ENCODE peak calls at places on chromosome 16, in seven cellular contexts. M, A, I, X, V, C and W are unnamed samples.
A peak's percentile ranks its signal among the peaks of the same experiment; 100 is the strongest.

GRCh38 chr16:5008311-5008731 is 25.4 kb downstream of the NAGPA start:
- DNase-seq in A (no peak), M (no peak), X (no peak), C (no peak), I (no peak), V (no peak), W (no peak)

GRCh38 chr16:85055503-85056210 is 28.1 kb downstream of the KIAA0513 start:
- DNase-seq in C (no peak), M (no peak), A (peak; percentile 72), V (no peak), X (peak; percentile 71), I (no peak), W (no peak)

GRCh38 chr16:70770291-70770967 is 30.5 kb downstream of the VAC14 start:
- DNase-seq in C (no peak), I (peak; percentile 54), V (no peak), X (no peak), A (no peak), M (no peak), W (no peak)

GRCh38 chr16:19128454-19129210 is 14.9 kb downstream of the ITPRIPL2 start:
- DNase-seq in C (no peak), V (no peak), M (no peak), A (no peak), X (no peak), I (no peak), W (no peak)

GRCh38 chr16:52528393-52529080 is 18.4 kb downstream of the TOX3 start:
- DNase-seq in M (no peak), V (no peak), C (no peak), I (no peak), A (no peak), X (no peak), W (no peak)

GRCh38 chr16:72566174-72566573 is 394.2 kb upstream of the PMFBP1 start:
- DNase-seq in X (no peak), V (no peak), M (no peak), A (no peak), I (no peak), C (no peak), W (no peak)

GRCh38 chr16:28910046-28911031 is 14.7 kb downstream of the RABEP2 start:
- DNase-seq in C (no peak), A (no peak), V (peak; percentile 33), M (peak; percentile 44), X (no peak), I (peak; percentile 55), W (peak; percentile 5)

GRCh38 chr16:88975511-88976061 is 1.4 kb downstream of the CBFA2T3 start:
- DNase-seq in M (no peak), X (no peak), V (no peak), A (no peak), I (no peak), C (no peak), W (no peak)

GRCh38 chr16:10876799-10877341 is at the start of gene CIITA:
- DNase-seq in M (peak; percentile 81), C (no peak), X (peak; percentile 64), A (no peak), I (no peak), V (peak; percentile 95), W (no peak)

GRCh38 chr16:74153773-74154172 is 142.8 kb upstream of the PSMD7 start:
- DNase-seq in M (no peak), C (no peak), V (no peak), A (no peak), X (no peak), I (no peak), W (no peak)

GRCh38 chr16:79982356-79982755 is 381.8 kb upstream of the MAF start:
- DNase-seq in C (no peak), A (no peak), M (no peak), I (no peak), V (no peak), X (no peak), W (no peak)

GRCh38 chr16:11051430-11052079 is 107.2 kb downstream of the CLEC16A start:
- DNase-seq in A (no peak), V (no peak), M (no peak), I (no peak), X (no peak), C (no peak), W (no peak)

GRCh38 chr16:3971706-3972105 is 91.2 kb upstream of the CREBBP start:
- DNase-seq in I (no peak), X (no peak), A (no peak), M (no peak), V (no peak), C (no peak), W (no peak)

GRCh38 chr16:72458035-72458434 is 286.1 kb upstream of the PMFBP1 start:
- DNase-seq in A (no peak), X (no peak), M (no peak), C (no peak), I (no peak), V (no peak), W (no peak)

GRCh38 chr16:8579559-8579958 is 10.8 kb downstream of the TMEM114 start:
- DNase-seq in M (no peak), A (no peak), I (no peak), C (no peak), V (no peak), X (no peak), W (no peak)

GRCh38 chr16:55944377-55944802 is 69.2 kb upstream of the CES5A start:
- DNase-seq in V (peak; percentile 69), I (peak; percentile 46), A (no peak), M (peak; percentile 23), C (peak; percentile 79), X (peak; percentile 87), W (peak; percentile 10)

GRCh38 chr16:6891486-6891885 is 441.2 kb upstream of the RBFOX1 start:
- DNase-seq in A (no peak), M (no peak), V (no peak), X (no peak), I (no peak), C (peak; percentile 44), W (no peak)

GRCh38 chr16:1019934-1020305 is 38.4 kb downstream of the SOX8 start:
- DNase-seq in A (no peak), X (peak; percentile 22), I (no peak), M (no peak), C (no peak), V (no peak), W (no peak)

GRCh38 chr16:20385844-20386832 is 18.4 kb downstream of the PDILT start:
- DNase-seq in V (peak; percentile 34), A (peak; percentile 19), C (peak; percentile 69), I (peak; percentile 45), M (peak; percentile 35), X (peak; percentile 59), W (peak; percentile 16)

GRCh38 chr16:9954181-9954580 is 228.0 kb downstream of the GRIN2A start:
- DNase-seq in V (no peak), A (no peak), I (no peak), M (no peak), C (no peak), X (no peak), W (no peak)

GRCh38 chr16:4249546-4249945 is 7.7 kb upstream of the SRL start:
- DNase-seq in X (no peak), A (no peak), I (no peak), C (no peak), M (no peak), V (no peak), W (no peak)

GRCh38 chr16:85179344-85180046 is 67.2 kb upstream of the CIBAR2 start:
- DNase-seq in I (no peak), V (no peak), A (no peak), M (no peak), X (no peak), C (no peak), W (no peak)

GRCh38 chr16:47037396-47037745 is 63.9 kb upstream of the DNAJA2 start:
- DNase-seq in X (peak; percentile 11), I (peak; percentile 32), C (peak; percentile 48), M (no peak), V (peak; percentile 40), A (no peak), W (no peak)

GRCh38 chr16:78988361-78988992 is 612.1 kb downstream of the MAF start:
- DNase-seq in I (no peak), A (no peak), C (peak; percentile 60), V (no peak), M (no peak), X (no peak), W (no peak)

GRCh38 chr16:48318630-48319029 is 66.6 kb downstream of the SIAH1 start:
- DNase-seq in I (no peak), X (peak; percentile 73), C (no peak), M (no peak), V (peak; percentile 2), A (peak; percentile 83), W (no peak)

GRCh38 chr16:86299882-86300490 is 210.3 kb upstream of the FOXF1 start:
- DNase-seq in I (no peak), X (no peak), V (no peak), A (no peak), C (peak; percentile 12), M (no peak), W (no peak)
- H3K4me3 ChIP-seq in I (no peak overlapping the region), X (no peak overlapping the region), V (no peak overlapping the region), A (no peak overlapping the region), C (no peak overlapping the region), M (no peak overlapping the region), W (no peak overlapping the region)

GRCh38 chr16:50740747-50741146 is 1.1 kb upstream of the CYLD start:
- DNase-seq in M (no peak), A (no peak), C (no peak), X (no peak), V (no peak), I (no peak), W (no peak)
- H3K4me3 ChIP-seq in M (no peak overlapping the region), A (peak overlapping the region; percentile 70), C (no peak overlapping the region), X (no peak overlapping the region), V (no peak overlapping the region), I (no peak overlapping the region), W (no peak overlapping the region)

DNA sequence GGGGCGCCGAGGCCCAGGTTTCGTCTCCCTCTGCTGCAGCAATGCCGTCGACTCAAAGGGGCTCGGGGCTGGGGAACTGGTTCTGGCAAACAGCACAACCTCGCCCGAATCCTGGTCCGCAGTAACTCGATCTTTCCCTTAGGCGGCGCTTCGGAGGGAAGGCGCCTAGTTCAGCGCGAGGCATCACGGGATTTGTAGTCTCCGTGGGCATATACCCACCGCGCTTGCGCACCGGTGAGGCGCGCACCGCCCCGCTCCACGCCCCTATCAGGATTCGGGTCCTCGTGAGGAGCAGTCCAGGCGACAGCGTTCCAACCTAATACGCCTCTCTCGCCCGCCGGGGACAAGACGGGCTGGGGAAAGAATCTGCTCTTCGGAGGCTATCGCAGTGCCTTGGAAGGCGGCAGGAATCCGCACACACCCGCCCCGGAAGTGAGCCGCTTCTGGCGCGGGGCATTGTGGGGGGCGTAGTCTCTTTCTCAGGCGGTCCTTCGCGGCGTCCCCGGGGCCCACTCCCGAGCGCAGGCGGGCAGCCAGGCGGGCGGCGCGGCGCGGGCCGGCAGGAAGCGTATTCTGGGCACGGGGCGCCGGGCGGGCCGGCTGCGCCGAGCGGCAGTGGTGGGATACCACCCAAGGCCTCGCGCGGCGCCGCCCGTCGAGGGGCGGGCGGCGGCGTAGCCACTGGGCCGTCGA is at the start of gene THAP11:
- DNase-seq in X (peak; percentile 96), C (peak; percentile 98), V (peak; percentile 83), A (peak; percentile 96), M (peak; percentile 91), I (peak; percentile 96), W (peak; percentile 91)
- H3K4me3 ChIP-seq in X (peak within 1 kb of the TSS; percentile 76), C (peak within 1 kb of the TSS; percentile 96), V (peak within 1 kb of the TSS; percentile 96), A (peak within 1 kb of the TSS; percentile 100), M (peak within 1 kb of the TSS; percentile 65), I (peak within 1 kb of the TSS; percentile 58), W (peak within 1 kb of the TSS; percentile 99)

GRCh38 chr16:67255553-67256030 is 6.8 kb downstream of the SLC9A5 start:
- DNase-seq in A (no peak), M (no peak), V (no peak), C (no peak), I (no peak), X (no peak), W (no peak)
- H3K4me3 ChIP-seq in A (no peak overlapping the region), M (no peak overlapping the region), V (no peak overlapping the region), C (no peak overlapping the region), I (no peak overlapping the region), X (no peak overlapping the region), W (no peak overlapping the region)

GRCh38 chr16:12437761-12438440 is 365.8 kb downstream of the CPPED1 start:
- DNase-seq in A (no peak), V (no peak), I (no peak), M (no peak), X (no peak), C (no peak), W (no peak)
- H3K4me3 ChIP-seq in A (no peak overlapping the region), V (no peak overlapping the region), I (no peak overlapping the region), M (no peak overlapping the region), X (no peak overlapping the region), C (no peak overlapping the region), W (no peak overlapping the region)